ENCODE peak calls at places on chromosome 11, in ten cellular contexts. D is astrocyte of the spinal cord; H is fibroblast of villous mesenchyme; S is transverse colon; Y is T-helper 2 cell; U is stromal cell of bone marrow; G is iPS-NIHi11; A is stimulated activated CD8-positive, alpha-beta memory T cell treated with anti-CD3 and anti-CD28 coated beads, Interleukin-15, amount 100 ng/mL, for 1 hour; M is GM10248; E is NCI-H2029 treated with DMSO at 0.1 percent for 48 hours. I is an unnamed sample.
A peak's percentile ranks its signal among the peaks of the same experiment; 100 is the strongest.

GRCh38 chr11:88354909-88355308 is 17.4 kb upstream of the CTSC start:
- DNase-seq in U (no peak), H (no peak), D (no peak), E (no peak), S (no peak), G (no peak), A (no peak), Y (no peak), M (no peak), I (no peak)

GRCh38 chr11:34215806-34216453 is 110.5 kb downstream of the NAT10 start:
- DNase-seq in S (no peak), G (no peak), D (no peak), E (no peak), M (no peak), Y (no peak), U (no peak), A (no peak), H (no peak), I (no peak)

GRCh38 chr11:61963282-61964057 is 4.0 kb downstream of the FTH1 start:
- DNase-seq in Y (peak; percentile 38), U (peak; percentile 57), E (no peak), S (peak; percentile 45), A (no peak), M (no peak), G (no peak), D (no peak), H (peak; percentile 67), I (no peak)

GRCh38 chr11:62573006-62573591 is 592 bp downstream of the EEF1G start:
- DNase-seq in U (no peak), H (peak; percentile 31), M (no peak), S (no peak), Y (no peak), D (peak; percentile 18), E (peak; percentile 5), A (no peak), G (no peak), I (peak; percentile 52)

GRCh38 chr11:11880179-11880578 is 38.4 kb downstream of the USP47 start:
- DNase-seq in G (no peak), S (no peak), U (no peak), M (no peak), E (no peak), D (no peak), H (no peak), A (no peak), Y (no peak), I (no peak)

GRCh38 chr11:60349990-60350389 is 22.9 kb downstream of the MS4A6E start:
- DNase-seq in H (no peak), A (no peak), Y (no peak), U (no peak), G (no peak), E (no peak), M (no peak), D (no peak), S (no peak), I (no peak)

GRCh38 chr11:48129697-48130395 is 86.8 kb upstream of the OR4B1 start:
- DNase-seq in H (no peak), D (no peak), Y (no peak), E (no peak), G (no peak), M (no peak), U (no peak), S (no peak), A (no peak), I (no peak)

GRCh38 chr11:124415356-124415923 is 9.2 kb downstream of the OR8B4 start:
- DNase-seq in D (peak; percentile 64), U (peak; percentile 18), H (peak; percentile 55), G (peak; percentile 37), A (no peak), M (peak; percentile 25), E (peak; percentile 20), Y (no peak), S (no peak), I (peak; percentile 10)

I was measured in NCI-H146.